ENCODE peak calls at places on chromosomes 12 and 14, in nine cellular contexts. M is CD4-positive, alpha-beta T cell; D is Calu3; Y is activated T-cell treated with anti-CD3 and anti-CD28 coated beads, Interleukin-2, amount 50 U/mL, for 1 hour; T is effector CD4-positive, alpha-beta T cell; R is stimulated activated CD4-positive, alpha-beta T cell treated with anti-CD3 and anti-CD28 coated beads, Interleukin-4, amount 100 ng/mL, for 24 hours; V is DND-41; I is brain pericyte; K is AG20443. P is an unnamed sample.

GRCh38 chr12:101939306-101939705 is 61.9 kb downstream of the DRAM1 start:
- DNase-seq in M (no peak), D (no peak), Y (no peak), T (no peak), R (no peak), V (no peak), I (no peak), K (no peak), P (no peak)

GRCh38 chr14:90900712-90901111 is 84.5 kb upstream of the TTC7B start:
- DNase-seq in M (no peak), D (no peak), Y (no peak), T (no peak), R (no peak), V (no peak), I (no peak), K (peak), P (no peak)

GRCh38 chr12:128867466-128867865 is 14.2 kb downstream of the GLT1D1 start:
- DNase-seq in M (no peak), D (no peak), Y (no peak), T (no peak), R (no peak), V (no peak), I (no peak), K (no peak), P (no peak)

GRCh38 chr12:41459815-41460214 is 271.7 kb downstream of the PDZRN4 start:
- DNase-seq in M (no peak), D (no peak), Y (no peak), T (no peak), R (no peak), V (no peak), I (no peak), K (no peak), P (no peak)

GRCh38 chr12:1606021-1606622 is 11.7 kb upstream of the FBXL14 start:
- DNase-seq in M (peak), D (peak), Y (peak), T (peak), R (peak), V (no peak), I (no peak), K (peak), P (no peak)

GRCh38 chr12:60926256-60926655 is 1330.4 kb downstream of the SLC16A7 start:
- DNase-seq in M (no peak), D (no peak), Y (no peak), T (no peak), R (no peak), V (no peak), I (no peak), K (no peak), P (no peak)

GRCh38 chr14:95023886-95024285 is 133.4 kb downstream of the DICER1 start:
- DNase-seq in M (no peak), D (no peak), Y (no peak), T (no peak), R (no peak), V (no peak), I (no peak), K (peak), P (no peak)

GRCh38 chr12:118536306-118536900 is 160.0 kb downstream of the SUDS3 start:
- DNase-seq in M (no peak), D (no peak), Y (no peak), T (no peak), R (no peak), V (no peak), I (no peak), K (no peak), P (no peak)

GRCh38 chr12:11863988-11864387 is 206.8 kb upstream of the BCL2L14 start:
- DNase-seq in M (no peak), D (no peak), Y (no peak), T (no peak), R (no peak), V (no peak), I (no peak), K (peak), P (no peak)

GRCh38 chr12:66275040-66275439 is 27.3 kb upstream of the HELB start:
- DNase-seq in M (no peak), D (no peak), Y (no peak), T (no peak), R (no peak), V (no peak), I (no peak), K (no peak), P (no peak)

P was measured in memory B cell.